ENCODE peak calls at places on chromosomes 7 and 10, in four cellular contexts. N is stomach, A is cardiac fibroblast, M is AG04450. S is an unnamed sample.

GRCh38 chr10:125190961-125191360 is 30.6 kb upstream of the CTBP2 start:
- DNase-seq in M (no peak), N (no peak), A (no peak), S (no peak)

GRCh38 chr7:116227678-116228239 is 17.4 kb downstream of the TES start:
- DNase-seq in M (peak; percentile 72), A (peak; percentile 61), N (no peak), S (peak; percentile 40)

GRCh38 chr10:69327463-69328345 is 49.4 kb downstream of the HK1 start:
- DNase-seq in M (no peak), N (peak; percentile 77), A (peak; percentile 85), S (peak; percentile 56)

GRCh38 chr7:112876877-112877276 is 86.7 kb upstream of the TMEM168 start:
- DNase-seq in M (no peak), N (no peak), A (no peak), S (no peak)

GRCh38 chr7:2926120-2926897 is 82.2 kb upstream of the GNA12 start:
- DNase-seq in N (no peak), M (no peak), A (no peak), S (no peak)

GRCh38 chr7:56121440-56121839 is 5.2 kb upstream of the NUPR2 start:
- DNase-seq in A (no peak), M (no peak), N (no peak), S (no peak)

GRCh38 chr7:19969859-19970493 is 196.6 kb upstream of the TMEM196 start:
- DNase-seq in A (peak; percentile 64), M (no peak), N (no peak), S (peak; percentile 70)

GRCh38 chr7:44279731-44280505 is 45.5 kb downstream of the CAMK2B start:
- DNase-seq in M (no peak), A (no peak), N (no peak), S (no peak)

GRCh38 chr10:58952747-58953466 is 223.5 kb upstream of the PHYHIPL start:
- DNase-seq in N (peak; percentile 46), M (no peak), A (peak; percentile 67), S (peak; percentile 47)

GRCh38 chr7:103317009-103317408 is 19.8 kb downstream of the PMPCB start:
- DNase-seq in A (no peak), M (no peak), N (no peak), S (no peak)

GRCh38 chr7:3154881-3155494 is 111.3 kb upstream of the CARD11 start:
- DNase-seq in A (peak; percentile 55), M (peak; percentile 8), N (peak; percentile 45), S (peak; percentile 64)

GRCh38 chr7:89123871-89124270 is 328.3 kb upstream of the TEX47 start:
- DNase-seq in M (no peak), A (no peak), N (no peak), S (no peak)

GRCh38 chr7:25922296-25922695 is 229.7 kb upstream of the NFE2L3 start:
- DNase-seq in N (no peak), A (no peak), M (no peak), S (no peak)

GRCh38 chr7:48250441-48250951 is 79.2 kb downstream of the ABCA13 start:
- DNase-seq in M (no peak), A (peak; percentile 41), N (no peak), S (peak; percentile 84)

GRCh38 chr7:43650457-43651052 is 67.6 kb downstream of the STK17A start:
- DNase-seq in A (peak; percentile 59), M (peak; percentile 68), N (no peak), S (peak; percentile 80)

GRCh38 chr10:91592282-91593020 is 40.4 kb downstream of the PPP1R3C start:
- DNase-seq in N (no peak), M (no peak), A (no peak), S (no peak)

GRCh38 chr10:28676297-28676967 is 889 bp upstream of the BAMBI start:
- DNase-seq in N (peak; percentile 26), M (no peak), A (no peak), S (peak; percentile 34)

GRCh38 chr7:30469303-30469702 is 9.3 kb downstream of the NOD1 start:
- DNase-seq in A (peak; percentile 100), N (no peak), M (peak; percentile 96), S (peak; percentile 99)

GRCh38 chr7:28922618-28923331 is 35.4 kb downstream of the TRIL start:
- DNase-seq in M (peak; percentile 43), A (peak; percentile 84), N (peak; percentile 74), S (peak; percentile 78)

GRCh38 chr10:94412439-94412838 is 10.1 kb downstream of the TBC1D12 start:
- DNase-seq in N (no peak), M (peak; percentile 42), A (peak; percentile 13), S (no peak)

GRCh38 chr7:101300465-101301376 is 20.9 kb downstream of the IFT22 start:
- DNase-seq in M (no peak), A (no peak), N (no peak), S (no peak)

GRCh38 chr10:115001506-115002381 is 63.7 kb downstream of the TRUB1 start:
- DNase-seq in N (no peak), M (no peak), A (peak; percentile 21), S (peak; percentile 7)

GRCh38 chr7:111633878-111634277 is 71.6 kb upstream of the IMMP2L start:
- DNase-seq in A (no peak), N (no peak), M (no peak), S (no peak)

GRCh38 chr10:71066600-71066999 is 145.8 kb upstream of the UNC5B start:
- DNase-seq in M (no peak), N (no peak), A (no peak), S (no peak)

GRCh38 chr10:34911661-34912205 is 96.6 kb upstream of the PARD3 start:
- DNase-seq in M (no peak), N (no peak), A (no peak), S (no peak)

GRCh38 chr7:100539436-100540006 is 518 bp downstream of the AGFG2 start:
- DNase-seq in N (no peak), A (no peak), M (no peak), S (no peak)

GRCh38 chr7:73715648-73716317 is 3.7 kb downstream of the STX1A start:
- DNase-seq in A (peak; percentile 85), M (peak; percentile 82), N (peak; percentile 52), S (peak; percentile 95)

GRCh38 chr7:112449902-112450806 is at the start of gene IFRD1:
- DNase-seq in N (peak; percentile 99), A (peak; percentile 99), M (peak; percentile 98), S (peak; percentile 98)

GRCh38 chr10:29941476-29941875 is 117.9 kb downstream of the JCAD start:
- DNase-seq in N (no peak), M (no peak), A (no peak), S (no peak)

GRCh38 chr7:55144333-55144954 is 125.6 kb downstream of the EGFR start:
- DNase-seq in N (no peak), A (no peak), M (no peak), S (no peak)

GRCh38 chr7:159136846-159137245 is 7.8 kb downstream of the VIPR2 start:
- DNase-seq in N (peak; percentile 7), M (no peak), A (no peak), S (no peak)

GRCh38 chr10:127932521-127933270 is 25.8 kb downstream of the PTPRE start:
- DNase-seq in N (no peak), A (no peak), M (no peak), S (no peak)
- H3K4me3 ChIP-seq in N (no peak overlapping the region), A (no peak overlapping the region), M (no peak overlapping the region), S (no peak overlapping the region)

GRCh38 chr10:100713049-100713858 is 32.1 kb upstream of the PAX2 start:
- DNase-seq in M (no peak), N (no peak), A (no peak), S (no peak)
- H3K4me3 ChIP-seq in M (no peak overlapping the region), N (peak overlapping the region; percentile 23), A (no peak overlapping the region), S (no peak overlapping the region)

GRCh38 chr10:128883126-128884060 is 583.6 kb upstream of the MGMT start:
- DNase-seq in N (no peak), M (no peak), A (no peak), S (no peak)
- H3K4me3 ChIP-seq in N (no peak overlapping the region), M (no peak overlapping the region), A (no peak overlapping the region), S (no peak overlapping the region)

DNA sequence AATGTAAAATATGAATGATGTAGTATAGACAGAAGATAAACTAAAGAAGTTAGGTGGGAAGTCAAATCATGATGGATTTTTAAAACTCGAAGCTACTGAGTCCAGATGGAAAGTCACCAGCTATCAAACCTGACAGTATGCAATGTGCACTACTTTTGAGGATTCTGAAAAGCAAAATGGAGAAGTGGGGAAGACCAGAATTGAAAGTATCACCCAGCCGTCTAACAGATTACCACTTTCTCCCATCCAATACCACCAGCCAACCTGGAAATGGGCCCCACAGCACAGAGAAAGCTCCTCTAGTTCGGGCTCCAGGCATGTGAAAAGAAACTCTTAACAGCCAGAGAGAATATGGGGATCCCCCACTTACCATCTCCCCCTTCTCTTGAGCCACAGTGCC is 67.9 kb upstream of the SRRM3 start:
- DNase-seq in A (no peak), M (no peak), N (no peak), S (no peak)
- H3K4me3 ChIP-seq in A (no peak overlapping the region), M (no peak overlapping the region), N (no peak overlapping the region), S (no peak overlapping the region)

DNA sequence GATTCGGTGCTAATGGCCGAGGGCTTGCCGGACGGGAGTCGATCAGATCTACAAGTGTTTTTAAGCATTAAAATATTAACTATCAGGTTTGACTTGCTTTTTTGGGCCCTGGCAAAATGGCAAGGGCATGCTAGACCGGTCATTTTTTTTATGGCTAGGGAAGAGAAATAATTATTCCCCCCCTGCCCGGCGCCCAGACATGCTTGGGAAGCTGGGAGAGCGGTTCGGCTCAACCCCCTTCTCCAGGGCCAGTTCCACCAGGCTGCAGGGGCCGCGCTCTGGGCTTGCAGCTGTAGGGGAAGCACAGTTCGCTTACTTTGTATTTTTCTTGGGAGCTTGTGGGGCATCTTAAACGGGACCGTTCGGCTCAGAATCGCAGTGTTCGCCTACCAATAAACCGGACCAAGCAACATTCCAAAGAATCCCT is 3.0 kb downstream of the TCF7L2 start:
- DNase-seq in N (no peak), M (no peak), A (peak; percentile 52), S (peak; percentile 51)
- H3K4me3 ChIP-seq in N (peak overlapping the region; percentile 72), M (peak overlapping the region; percentile 60), A (peak overlapping the region; percentile 74), S (peak overlapping the region; percentile 73)

GRCh38 chr7:1175597-1175966 is 15.6 kb upstream of the ZFAND2A start:
- DNase-seq in N (no peak), M (no peak), A (no peak), S (no peak)
- H3K4me3 ChIP-seq in N (peak overlapping the region; percentile 36), M (no peak overlapping the region), A (no peak overlapping the region), S (no peak overlapping the region)

GRCh38 chr10:100346765-100347567 is at the start of gene SCD:
- DNase-seq in M (peak; percentile 72), A (peak; percentile 96), N (peak; percentile 70), S (peak; percentile 92)
- H3K4me3 ChIP-seq in M (peak within 1 kb of the TSS; percentile 86), A (peak within 1 kb of the TSS; percentile 95), N (peak within 1 kb of the TSS; percentile 65), S (peak within 1 kb of the TSS; percentile 87)

GRCh38 chr7:24657980-24658379 is 84.7 kb downstream of the PALS2 start:
- DNase-seq in M (no peak), N (no peak), A (no peak), S (no peak)

GRCh38 chr7:24652551-24652950 is 79.3 kb downstream of the PALS2 start:
- DNase-seq in A (no peak), M (no peak), N (no peak), S (no peak)

GRCh38 chr7:24654305-24654704 is 81.1 kb downstream of the PALS2 start:
- DNase-seq in A (no peak), M (no peak), N (no peak), S (no peak)

GRCh38 chr7:24656608-24657007 is 83.4 kb downstream of the PALS2 start:
- DNase-seq in N (no peak), A (no peak), M (no peak), S (no peak)

GRCh38 chr7:24653316-24654085 is 80.2 kb downstream of the PALS2 start:
- DNase-seq in M (no peak), A (peak; percentile 9), N (no peak), S (peak; percentile 34)
- H3K4me3 ChIP-seq in M (no peak overlapping the region), A (no peak overlapping the region), N (no peak overlapping the region), S (no peak overlapping the region)

GRCh38 chr7:155807013-155807804 is 5.1 kb downstream of the SHH start:
- DNase-seq in A (no peak), N (no peak), M (no peak), S (no peak)
- H3K4me3 ChIP-seq in A (no peak overlapping the region), N (peak overlapping the region; percentile 59), M (no peak overlapping the region), S (no peak overlapping the region)